ENCODE peak calls at places on chromosomes 2 and 18, in four cellular contexts. D is K562, A is IMR-90, K is GM12878. U is an unnamed sample.

GRCh38 chr18:22001912-22002487 is 167.4 kb upstream of the GATA6 start:
- DNase-seq in D (no peak), A (no peak), K (no peak), U (no peak)

GRCh38 chr2:109487237-109487869 is 126.4 kb downstream of the SEPTIN10 start:
- DNase-seq in D (no peak), A (peak), K (no peak), U (peak)

GRCh38 chr2:150994041-150994440 is 267.6 kb downstream of the RBM43 start:
- DNase-seq in D (no peak), A (peak), K (no peak), U (no peak)

GRCh38 chr2:12498703-12499102 is 218.0 kb upstream of the TRIB2 start:
- DNase-seq in D (no peak), A (peak), K (no peak), U (no peak)

GRCh38 chr2:43105586-43106562 is 120.5 kb downstream of the ZFP36L2 start:
- DNase-seq in D (peak), A (peak), K (peak), U (no peak)

GRCh38 chr18:58135806-58136331 is 91.8 kb downstream of the NEDD4L start:
- DNase-seq in D (peak), A (peak), K (peak), U (peak)

GRCh38 chr2:118386636-118387302 is 298.5 kb downstream of the INSIG2 start:
- DNase-seq in D (no peak), A (peak), K (no peak), U (no peak)

GRCh38 chr2:219010162-219010756 is 17.0 kb upstream of the CRYBA2 start:
- DNase-seq in D (peak), A (no peak), K (no peak), U (no peak)

GRCh38 chr18:500230-500555 is 308 bp downstream of the COLEC12 start:
- DNase-seq in D (no peak), A (no peak), K (no peak), U (no peak)

GRCh38 chr2:159086332-159086731 is 117.9 kb downstream of the TANC1 start:
- DNase-seq in D (no peak), A (no peak), K (no peak), U (peak)

GRCh38 chr18:49368876-49369440 is 91.5 kb downstream of the DYM start:
- DNase-seq in D (no peak), A (no peak), K (no peak), U (no peak)

GRCh38 chr2:239300242-239300641 is 100.6 kb downstream of the HDAC4 start:
- DNase-seq in D (no peak), A (no peak), K (no peak), U (no peak)

GRCh38 chr2:239303711-239304532 is 96.9 kb downstream of the HDAC4 start:
- DNase-seq in D (no peak), A (no peak), K (no peak), U (no peak)

GRCh38 chr2:239302808-239303557 is 97.8 kb downstream of the HDAC4 start:
- DNase-seq in D (no peak), A (no peak), K (no peak), U (no peak)

GRCh38 chr2:239300871-239301742 is 99.7 kb downstream of the HDAC4 start:
- DNase-seq in D (no peak), A (no peak), K (no peak), U (no peak)

DNA sequence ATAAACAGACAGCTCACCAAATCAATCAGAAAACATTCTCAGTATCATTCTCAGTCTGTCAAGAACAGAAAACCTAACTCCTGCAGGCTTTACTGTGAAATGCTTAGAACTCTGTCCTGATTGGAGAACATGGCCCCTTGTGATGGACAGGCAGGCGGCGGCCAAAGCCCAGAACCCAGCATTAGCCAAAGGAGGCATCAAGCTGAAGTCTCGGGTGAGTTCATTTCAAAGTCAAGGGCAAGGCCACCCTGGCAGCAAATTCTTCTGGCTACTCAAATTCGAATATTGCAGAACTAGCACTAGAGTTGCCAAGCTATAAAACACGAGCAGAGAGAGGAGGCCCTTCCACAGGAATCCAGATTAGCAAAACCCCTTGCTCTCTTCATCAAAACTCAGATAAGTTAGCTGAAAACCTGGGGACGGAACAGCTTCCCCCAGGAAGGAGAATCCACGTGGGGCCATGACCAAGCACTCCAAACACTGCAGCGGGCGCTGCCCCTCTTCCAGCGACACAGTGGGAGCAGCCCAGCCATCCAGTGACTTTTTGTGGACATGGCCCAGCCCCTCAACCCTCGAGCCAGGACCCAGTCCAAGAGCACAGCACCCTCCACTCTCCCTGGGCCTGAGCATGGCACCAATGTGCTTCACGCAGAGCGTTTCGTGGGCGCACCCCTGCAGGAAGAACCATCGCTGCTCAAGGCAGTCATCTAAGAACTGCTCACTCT is 98.6 kb downstream of the HDAC4 start:
- DNase-seq in D (no peak), A (no peak), K (no peak), U (no peak)
- TF ChIP-seq FOS in D (no peak), A (no peak), K (no peak), U (no peak)

DNA sequence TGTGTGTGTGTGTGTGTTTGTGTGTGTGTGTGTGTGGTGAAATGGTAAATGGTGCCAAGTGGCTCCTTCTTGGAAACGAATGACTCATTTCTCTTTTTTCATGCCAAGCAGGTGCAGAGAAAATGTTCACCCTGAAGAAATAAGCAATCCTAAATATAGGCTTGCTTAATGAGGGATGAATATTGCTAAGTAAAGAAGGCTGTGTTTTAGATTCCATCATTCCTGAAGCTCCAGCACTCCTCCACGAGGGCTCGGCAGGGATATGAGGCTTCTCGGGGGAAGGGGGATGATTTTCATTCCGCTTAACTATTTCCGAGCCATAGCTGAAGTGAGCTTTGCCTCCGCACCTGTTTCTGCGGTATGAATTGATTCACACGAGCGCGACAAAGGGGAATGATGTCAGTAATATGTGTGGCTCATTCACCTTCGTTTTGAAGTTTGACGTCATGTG is 72.9 kb downstream of the TSN start:
- DNase-seq in D (no peak), A (no peak), K (no peak), U (no peak)
- TF ChIP-seq FOS in D (no peak), A (no peak), K (no peak), U (no peak)

GRCh38 chr2:128631698-128632490 is 313.2 kb upstream of the HS6ST1 start:
- DNase-seq in D (no peak), A (no peak), K (no peak), U (no peak)

GRCh38 chr2:128628996-128629395 is 310.3 kb upstream of the HS6ST1 start:
- DNase-seq in D (no peak), A (no peak), K (no peak), U (no peak)

GRCh38 chr2:128632491-128632780 is 313.8 kb upstream of the HS6ST1 start:
- DNase-seq in D (no peak), A (no peak), K (no peak), U (no peak)

GRCh38 chr2:128633501-128633900 is 314.8 kb upstream of the HS6ST1 start:
- DNase-seq in D (no peak), A (peak), K (no peak), U (no peak)

DNA sequence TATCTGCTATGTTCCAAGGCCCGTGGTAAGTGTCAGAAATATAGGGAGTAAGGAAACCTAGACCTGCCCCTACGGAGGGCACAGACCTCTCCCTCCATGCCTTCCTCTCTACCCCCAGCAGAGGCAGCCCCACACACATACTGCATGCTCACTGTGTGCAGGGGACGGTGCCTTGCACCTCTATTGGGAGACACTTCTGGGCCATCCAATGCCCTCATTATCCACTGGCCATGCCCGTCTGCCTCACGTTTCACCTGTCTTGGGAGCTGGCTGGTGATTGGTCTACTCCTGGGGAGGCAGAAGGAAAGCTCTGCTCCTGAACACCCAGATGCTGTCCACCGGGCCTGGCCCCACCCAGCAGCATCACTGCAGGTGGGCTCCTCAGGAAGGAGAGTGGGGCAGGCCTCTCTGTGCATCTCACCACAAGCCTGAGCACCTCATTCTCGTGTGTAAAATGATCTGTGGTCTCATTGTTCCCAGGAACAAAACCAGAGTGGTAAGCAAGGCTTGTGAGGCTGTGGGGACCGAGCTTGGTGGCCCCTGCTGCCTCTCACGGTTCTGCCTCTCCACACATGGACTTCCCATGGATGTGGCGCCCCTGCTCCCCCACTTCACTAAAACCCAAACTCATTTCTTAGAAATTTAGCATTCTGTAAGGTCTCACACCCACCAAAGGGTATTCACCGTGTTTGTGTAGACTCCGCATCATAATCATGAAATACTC is 312.5 kb upstream of the HS6ST1 start:
- DNase-seq in D (no peak), A (no peak), K (no peak), U (no peak)
- TF ChIP-seq FOS in D (no peak), A (no peak), K (no peak), U (no peak)

DNA sequence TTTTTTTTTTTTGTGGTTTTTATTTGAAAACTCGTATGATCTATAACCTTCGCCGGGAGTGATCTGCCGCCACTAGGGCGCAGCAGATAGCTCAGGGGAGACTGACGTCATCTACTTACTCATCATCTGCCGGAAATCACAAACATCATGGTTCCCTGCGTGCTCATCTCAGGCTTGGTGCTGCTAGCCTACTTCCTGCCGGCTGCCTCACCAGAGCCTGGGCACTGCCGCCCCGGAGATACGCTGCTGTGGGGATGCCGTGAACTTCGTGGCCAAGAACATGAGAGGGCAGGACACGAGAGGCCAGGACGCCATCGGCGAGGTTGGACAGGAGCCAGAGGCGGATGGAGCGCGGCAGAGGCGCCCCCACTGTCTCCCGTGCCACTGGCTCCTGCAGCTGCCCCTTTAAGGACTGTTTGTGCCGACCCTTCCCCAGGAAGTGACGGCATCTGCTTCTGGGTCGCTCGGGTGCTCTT is 68.8 kb downstream of the DOK6 start:
- DNase-seq in D (peak), A (no peak), K (no peak), U (no peak)
- TF ChIP-seq FOS in D (no peak), A (no peak), K (no peak), U (no peak)

DNA sequence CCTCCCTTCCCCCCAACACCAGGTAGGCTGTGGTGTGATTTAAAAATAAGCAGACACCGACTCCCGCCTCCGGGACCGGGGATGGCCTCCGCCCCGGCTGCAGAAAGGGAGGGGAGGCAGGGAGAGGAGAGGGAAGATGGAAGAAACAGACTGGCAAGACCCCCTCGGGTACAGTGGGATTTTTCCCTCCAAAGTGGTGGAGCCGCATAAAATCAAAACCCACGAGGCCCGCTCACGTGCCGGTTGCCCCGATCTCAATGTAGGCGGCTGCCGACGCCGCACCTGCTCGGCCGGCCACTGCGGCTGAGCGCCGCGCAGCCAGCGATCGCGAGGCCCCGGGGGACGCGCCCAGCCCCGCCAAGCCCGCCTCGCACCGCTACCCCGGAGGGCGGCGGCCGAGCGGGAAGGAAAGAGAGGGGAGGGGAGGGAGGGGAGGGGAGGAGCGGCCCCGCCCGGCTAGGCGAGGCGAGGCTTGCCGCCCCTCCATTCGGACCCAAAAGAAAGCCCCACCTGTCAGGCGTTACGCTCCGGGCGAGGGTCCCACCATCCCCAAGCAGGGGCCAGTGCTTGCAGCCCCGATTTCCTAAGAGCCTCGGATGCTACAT is 804 bp downstream of the ADD2 start:
- DNase-seq in D (peak), A (no peak), K (no peak), U (no peak)
- TF ChIP-seq FOS in D (no peak), A (no peak), K (no peak), U (no peak)

U was measured in endothelial cell of umbilical vein.